ENCODE peak calls at places on chromosomes 1 and 21, in ten cellular contexts. R is bronchial epithelial cell; G is MCF 10A; D is endothelial cell of umbilical vein; I is Right ventricle myocardium inferior; P is H54; J is memory B cell; O is DMS79 treated with DMSO at 0.1 percent for 48 hours; S is activated effector memory CD4-positive, alpha-beta T cell treated with anti-CD3 and anti-CD28 coated beads, Interleukin-2, amount 50 U/mL, for 16 hours; L is thoracic aorta. T is an unnamed sample.

GRCh38 chr1:247111636-247112478 is 7.7 kb upstream of the ZNF669 start:
- DNase-seq in R (no peak), G (no peak), D (peak), I (peak), P (peak), J (no peak), O (peak), S (no peak), L (no peak), T (peak)

GRCh38 chr1:20061866-20062265 is 8.1 kb upstream of the PLA2G5 start:
- DNase-seq in R (no peak), G (no peak), D (no peak), I (no peak), P (no peak), J (no peak), O (no peak), S (no peak), L (no peak), T (no peak)

GRCh38 chr1:109226078-109226445 is 12.3 kb downstream of the SARS1 start:
- DNase-seq in R (peak), G (peak), D (no peak), I (no peak), P (no peak), J (no peak), O (no peak), S (no peak), L (no peak), T (no peak)

GRCh38 chr1:152861374-152861773 is 1.6 kb downstream of the LCE7A start:
- DNase-seq in R (no peak), G (no peak), D (no peak), I (no peak), P (no peak), J (no peak), O (no peak), S (no peak), L (no peak), T (no peak)

GRCh38 chr1:210587547-210587946 is 258.8 kb downstream of the HHAT start:
- DNase-seq in R (no peak), G (no peak), D (no peak), I (no peak), P (no peak), J (no peak), O (peak), S (no peak), L (no peak), T (no peak)

GRCh38 chr21:42524341-42525227 is 10.9 kb downstream of the SLC37A1 start:
- DNase-seq in R (peak), G (no peak), D (no peak), I (peak), P (no peak), J (peak), O (peak), S (peak), L (peak), T (peak)

GRCh38 chr1:206753141-206753540 is 17.4 kb upstream of the IL19 start:
- DNase-seq in R (peak), G (peak), D (no peak), I (no peak), P (no peak), J (no peak), O (no peak), S (no peak), L (no peak), T (no peak)

GRCh38 chr1:31991202-31991601 is 22.5 kb upstream of the KHDRBS1 start:
- DNase-seq in R (no peak), G (no peak), D (no peak), I (no peak), P (no peak), J (no peak), O (no peak), S (no peak), L (no peak), T (no peak)

GRCh38 chr1:36161656-36162531 is 5.9 kb downstream of the MAP7D1 start:
- DNase-seq in R (peak), G (peak), D (peak), I (no peak), P (no peak), J (peak), O (no peak), S (peak), L (no peak), T (peak)

GRCh38 chr1:16614361-16615252 is 1.2 kb upstream of the NBPF1 start:
- DNase-seq in R (no peak), G (no peak), D (no peak), I (no peak), P (no peak), J (peak), O (peak), S (no peak), L (no peak), T (peak)

GRCh38 chr1:3674100-3675094 is 22.1 kb downstream of the TP73 start:
- DNase-seq in R (no peak), G (no peak), D (no peak), I (peak), P (no peak), J (no peak), O (no peak), S (no peak), L (no peak), T (peak)

GRCh38 chr1:205588691-205589445 is 42.9 kb downstream of the ELK4 start:
- DNase-seq in R (peak), G (peak), D (peak), I (no peak), P (peak), J (no peak), O (peak), S (peak), L (no peak), T (no peak)

GRCh38 chr1:15005116-15005515 is 148.4 kb upstream of the TMEM51 start:
- DNase-seq in R (no peak), G (peak), D (no peak), I (peak), P (no peak), J (no peak), O (no peak), S (no peak), L (no peak), T (no peak)

GRCh38 chr1:177686929-177687328 is 282.9 kb downstream of the SEC16B start:
- DNase-seq in R (no peak), G (no peak), D (no peak), I (no peak), P (no peak), J (no peak), O (no peak), S (no peak), L (no peak), T (no peak)

GRCh38 chr1:36528361-36529349 is 45.9 kb upstream of the CSF3R start:
- DNase-seq in R (no peak), G (no peak), D (no peak), I (no peak), P (no peak), J (no peak), O (no peak), S (peak), L (no peak), T (no peak)

GRCh38 chr1:97423397-97423796 is 497.4 kb downstream of the DPYD start:
- DNase-seq in R (no peak), G (no peak), D (no peak), I (peak), P (no peak), J (no peak), O (no peak), S (no peak), L (no peak), T (no peak)

GRCh38 chr21:45864436-45864835 is 117.1 kb upstream of the COL6A1 start:
- DNase-seq in R (no peak), G (no peak), D (no peak), I (no peak), P (no peak), J (no peak), O (no peak), S (no peak), L (no peak), T (no peak)

GRCh38 chr1:244915736-244916135 is 51.4 kb upstream of the HNRNPU start:
- DNase-seq in R (no peak), G (no peak), D (no peak), I (no peak), P (no peak), J (no peak), O (no peak), S (no peak), L (no peak), T (no peak)

GRCh38 chr1:243623831-243624230 is 226.2 kb downstream of the AKT3 start:
- DNase-seq in R (no peak), G (no peak), D (peak), I (no peak), P (no peak), J (no peak), O (no peak), S (no peak), L (no peak), T (no peak)

GRCh38 chr21:45981641-45982255 is at the start of gene COL6A1:
- DNase-seq in R (no peak), G (no peak), D (peak), I (peak), P (peak), J (no peak), O (no peak), S (peak), L (no peak), T (peak)

GRCh38 chr1:243917863-243918565 is 68.0 kb upstream of the AKT3 start:
- DNase-seq in R (peak), G (no peak), D (no peak), I (no peak), P (no peak), J (no peak), O (no peak), S (no peak), L (no peak), T (no peak)

GRCh38 chr1:56820755-56821461 is 1.7 kb upstream of the FYB2 start:
- DNase-seq in R (peak), G (peak), D (peak), I (peak), P (peak), J (peak), O (peak), S (peak), L (no peak), T (peak)

GRCh38 chr1:173779946-173780345 is 44.5 kb upstream of the DARS2 start:
- DNase-seq in R (no peak), G (no peak), D (no peak), I (no peak), P (no peak), J (no peak), O (no peak), S (no peak), L (no peak), T (no peak)